ENCODE peak calls at places on chromosome 1, in four cellular contexts. One of them, this sample, is unnamed.

GRCh38 chr1:93114403-93114802 is 35.3 kb downstream of the MTF2 start:
- DNase-seq in HCT116: no peak
- DNase-seq in body of pancreas: no peak
- DNase-seq in naive thymus-derived CD4-positive, alpha-beta T cell: no peak
- DNase-seq in this sample: no peak

GRCh38 chr1:226002667-226003501 is 3.7 kb upstream of the SDE2 start:
- DNase-seq in HCT116: peak; percentile 46
- DNase-seq in body of pancreas: peak; percentile 32
- DNase-seq in naive thymus-derived CD4-positive, alpha-beta T cell: no peak
- DNase-seq in this sample: no peak

GRCh38 chr1:96183928-96184327 is 537.7 kb upstream of the PTBP2 start:
- DNase-seq in HCT116: no peak
- DNase-seq in body of pancreas: no peak
- DNase-seq in naive thymus-derived CD4-positive, alpha-beta T cell: no peak
- DNase-seq in this sample: no peak

GRCh38 chr1:171664976-171665375 is 12.5 kb upstream of the MYOC start:
- DNase-seq in HCT116: no peak
- DNase-seq in body of pancreas: no peak
- DNase-seq in naive thymus-derived CD4-positive, alpha-beta T cell: no peak
- DNase-seq in this sample: no peak

GRCh38 chr1:37403166-37403565 is 71.2 kb upstream of the ZC3H12A start:
- DNase-seq in HCT116: no peak
- DNase-seq in body of pancreas: no peak
- DNase-seq in naive thymus-derived CD4-positive, alpha-beta T cell: no peak
- DNase-seq in this sample: no peak

GRCh38 chr1:11466416-11466815 is 12.5 kb upstream of the DISP3 start:
- DNase-seq in HCT116: no peak
- DNase-seq in body of pancreas: no peak
- DNase-seq in naive thymus-derived CD4-positive, alpha-beta T cell: no peak
- DNase-seq in this sample: no peak

GRCh38 chr1:162823771-162824525 is 33.4 kb downstream of the HSD17B7 start:
- DNase-seq in HCT116: no peak
- DNase-seq in body of pancreas: no peak
- DNase-seq in naive thymus-derived CD4-positive, alpha-beta T cell: no peak
- DNase-seq in this sample: no peak

GRCh38 chr1:15951341-15952153 is 24.4 kb downstream of the ZBTB17 start:
- DNase-seq in HCT116: no peak
- DNase-seq in body of pancreas: peak; percentile 11
- DNase-seq in naive thymus-derived CD4-positive, alpha-beta T cell: no peak
- DNase-seq in this sample: no peak

GRCh38 chr1:85681087-85681486 is 27.1 kb downstream of the ZNHIT6 start:
- DNase-seq in HCT116: no peak
- DNase-seq in body of pancreas: no peak
- DNase-seq in naive thymus-derived CD4-positive, alpha-beta T cell: no peak
- DNase-seq in this sample: no peak

GRCh38 chr1:173429517-173430477 is 47.3 kb upstream of the PRDX6 start:
- DNase-seq in HCT116: peak; percentile 40
- DNase-seq in body of pancreas: peak; percentile 85
- DNase-seq in naive thymus-derived CD4-positive, alpha-beta T cell: peak; percentile 56
- DNase-seq in this sample: peak; percentile 59

DNA sequence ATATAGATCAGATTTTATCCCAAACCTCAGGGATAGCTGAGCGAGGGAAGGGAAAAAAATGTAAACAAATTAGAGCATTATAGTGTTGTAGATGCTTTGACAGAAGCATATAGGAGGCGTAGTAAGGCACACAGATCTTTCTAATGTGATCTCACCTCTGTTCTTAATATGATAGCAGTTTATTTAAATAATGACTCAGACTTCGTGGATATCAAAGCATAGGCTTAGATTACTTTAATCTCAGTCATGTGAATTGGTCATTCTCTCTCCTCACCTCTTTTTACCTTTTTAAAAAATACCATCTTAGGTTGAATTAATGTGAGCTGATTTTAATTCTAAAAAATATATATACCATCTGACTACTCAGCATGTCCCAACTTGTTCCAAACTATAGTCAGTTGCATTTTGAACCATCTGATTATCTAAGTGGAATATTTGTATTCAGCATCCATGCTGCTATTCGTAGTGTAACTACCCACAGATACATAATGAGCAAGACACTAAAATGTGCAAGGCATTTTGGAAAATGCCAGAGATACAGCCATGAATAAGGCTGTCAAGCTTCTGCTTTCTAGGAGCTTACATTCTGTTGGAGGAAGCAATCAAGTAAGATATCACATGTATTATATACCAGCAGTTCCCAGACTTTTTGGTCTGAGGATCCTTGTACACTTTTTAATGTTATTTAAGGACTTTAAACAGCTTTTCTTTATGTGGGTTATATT is 76.7 kb downstream of the OSBPL9 start:
- DNase-seq in HCT116: no peak
- DNase-seq in body of pancreas: no peak
- DNase-seq in naive thymus-derived CD4-positive, alpha-beta T cell: no peak
- DNase-seq in this sample: no peak
- H3K4me3 ChIP-seq in HCT116: no peak overlapping the region
- H3K4me3 ChIP-seq in body of pancreas: no peak overlapping the region
- H3K4me3 ChIP-seq in naive thymus-derived CD4-positive, alpha-beta T cell: no peak overlapping the region
- H3K4me3 ChIP-seq in this sample: no peak overlapping the region

GRCh38 chr1:17561561-17561985 is 22.1 kb downstream of the ARHGEF10L start:
- DNase-seq in HCT116: no peak
- DNase-seq in body of pancreas: peak; percentile 78
- DNase-seq in naive thymus-derived CD4-positive, alpha-beta T cell: no peak
- DNase-seq in this sample: no peak

GRCh38 chr1:17562375-17562774 is 22.9 kb downstream of the ARHGEF10L start:
- DNase-seq in HCT116: no peak
- DNase-seq in body of pancreas: no peak
- DNase-seq in naive thymus-derived CD4-positive, alpha-beta T cell: no peak
- DNase-seq in this sample: no peak

GRCh38 chr1:17558954-17559617 is 19.6 kb downstream of the ARHGEF10L start:
- DNase-seq in HCT116: no peak
- DNase-seq in body of pancreas: no peak
- DNase-seq in naive thymus-derived CD4-positive, alpha-beta T cell: no peak
- DNase-seq in this sample: no peak

GRCh38 chr1:17559618-17560419 is 20.3 kb downstream of the ARHGEF10L start:
- DNase-seq in HCT116: no peak
- DNase-seq in body of pancreas: peak; percentile 66
- DNase-seq in naive thymus-derived CD4-positive, alpha-beta T cell: no peak
- DNase-seq in this sample: no peak

DNA sequence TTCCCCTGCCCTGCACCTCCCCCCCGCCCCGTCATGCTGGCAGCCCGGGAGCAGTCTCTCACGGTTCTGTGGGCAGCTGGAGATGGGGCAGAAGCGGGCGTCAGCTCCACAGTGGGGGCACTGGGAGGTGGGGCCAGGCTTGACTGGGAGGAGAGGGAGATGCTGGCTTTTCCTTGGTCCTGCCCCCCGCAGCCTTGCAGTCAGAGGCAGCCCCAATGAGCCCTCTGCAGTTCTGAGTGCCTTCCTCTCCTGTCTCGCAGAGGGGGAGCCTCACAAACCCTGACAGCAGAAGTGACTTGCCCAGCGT is 21.7 kb downstream of the ARHGEF10L start:
- DNase-seq in HCT116: no peak
- DNase-seq in body of pancreas: no peak
- DNase-seq in naive thymus-derived CD4-positive, alpha-beta T cell: no peak
- DNase-seq in this sample: no peak
- H3K4me1 ChIP-seq in HCT116: peaks cover 40% of the 10 kb centered on the region
- H3K4me1 ChIP-seq in body of pancreas: peaks cover 80% of the 10 kb centered on the region
- H3K4me1 ChIP-seq in naive thymus-derived CD4-positive, alpha-beta T cell: no peaks in the 10 kb centered on the region
- H3K4me1 ChIP-seq in this sample: no peaks in the 10 kb centered on the region

DNA sequence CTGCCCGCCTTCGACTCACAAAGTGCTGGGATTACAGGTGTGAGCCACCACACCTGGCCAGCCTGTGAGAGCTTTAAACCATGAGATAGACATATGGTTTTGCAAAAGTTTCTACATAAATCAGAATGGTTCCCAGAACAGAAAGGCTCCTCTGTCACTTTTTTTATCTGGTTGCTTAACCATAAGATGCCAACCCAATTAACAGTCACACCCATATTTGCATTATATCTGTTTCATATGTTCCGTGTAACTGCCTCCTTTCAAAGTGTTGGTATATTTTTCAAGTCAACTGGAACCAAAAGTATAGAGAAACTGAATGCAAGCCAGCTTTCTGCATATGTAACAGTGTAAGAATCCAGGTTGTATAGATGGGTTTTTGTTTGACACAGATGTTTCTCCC is 23.7 kb upstream of the RCC1 start:
- DNase-seq in HCT116: no peak
- DNase-seq in body of pancreas: no peak
- DNase-seq in naive thymus-derived CD4-positive, alpha-beta T cell: no peak
- DNase-seq in this sample: no peak
- H3K36me3 ChIP-seq in HCT116: peaks cover 12% of the 10 kb centered on the region
- H3K36me3 ChIP-seq in body of pancreas: peaks cover 16% of the 10 kb centered on the region
- H3K36me3 ChIP-seq in naive thymus-derived CD4-positive, alpha-beta T cell: no peaks in the 10 kb centered on the region
- H3K36me3 ChIP-seq in this sample: peaks cover 36% of the 10 kb centered on the region

GRCh38 chr1:224767031-224767430 is 150.9 kb downstream of the CNIH3 start:
- DNase-seq in HCT116: no peak
- DNase-seq in body of pancreas: no peak
- DNase-seq in naive thymus-derived CD4-positive, alpha-beta T cell: no peak
- DNase-seq in this sample: no peak

GRCh38 chr1:224762701-224763100 is 146.6 kb downstream of the CNIH3 start:
- DNase-seq in HCT116: no peak
- DNase-seq in body of pancreas: no peak
- DNase-seq in naive thymus-derived CD4-positive, alpha-beta T cell: no peak
- DNase-seq in this sample: no peak

GRCh38 chr1:224768971-224769370 is 152.9 kb downstream of the CNIH3 start:
- DNase-seq in HCT116: no peak
- DNase-seq in body of pancreas: no peak
- DNase-seq in naive thymus-derived CD4-positive, alpha-beta T cell: no peak
- DNase-seq in this sample: no peak

GRCh38 chr1:224763126-224763764 is 147.1 kb downstream of the CNIH3 start:
- DNase-seq in HCT116: no peak
- DNase-seq in body of pancreas: no peak
- DNase-seq in naive thymus-derived CD4-positive, alpha-beta T cell: no peak
- DNase-seq in this sample: no peak

GRCh38 chr1:224766266-224766665 is 150.1 kb downstream of the CNIH3 start:
- DNase-seq in HCT116: no peak
- DNase-seq in body of pancreas: no peak
- DNase-seq in naive thymus-derived CD4-positive, alpha-beta T cell: no peak
- DNase-seq in this sample: no peak
- H3K4me3 ChIP-seq in HCT116: no peak overlapping the region
- H3K4me3 ChIP-seq in body of pancreas: no peak overlapping the region
- H3K4me3 ChIP-seq in naive thymus-derived CD4-positive, alpha-beta T cell: no peak overlapping the region
- H3K4me3 ChIP-seq in this sample: no peak overlapping the region

DNA sequence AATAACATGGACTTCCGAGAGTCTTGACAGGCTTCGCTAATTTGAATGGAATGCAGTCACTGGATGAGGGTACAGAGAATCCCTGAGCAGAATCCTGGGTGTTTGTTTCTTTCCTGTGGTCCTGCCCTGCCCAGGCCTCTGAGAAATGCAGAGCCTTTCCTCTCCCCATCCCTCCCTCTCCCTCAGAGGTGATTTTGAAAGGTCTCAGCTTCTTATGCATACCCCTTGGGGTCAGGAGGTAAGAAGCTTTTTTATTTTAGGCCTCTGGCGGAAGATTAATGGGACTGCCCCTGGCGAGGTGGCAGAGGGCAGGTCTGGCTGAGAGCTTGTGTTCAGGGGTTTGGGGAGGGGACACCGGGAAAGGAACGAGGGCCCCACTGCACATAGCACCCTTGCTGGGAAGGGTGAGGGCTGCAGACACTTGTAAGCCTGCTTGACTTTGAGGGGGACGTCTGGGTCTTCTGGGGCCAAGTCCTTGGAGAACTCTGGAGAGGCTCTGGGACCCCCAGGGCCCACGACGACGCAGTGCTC is 116.5 kb upstream of the SLC45A1 start:
- DNase-seq in HCT116: no peak
- DNase-seq in body of pancreas: no peak
- DNase-seq in naive thymus-derived CD4-positive, alpha-beta T cell: no peak
- DNase-seq in this sample: no peak
- H3K4me1 ChIP-seq in HCT116: peaks cover 98% of the 10 kb centered on the region
- H3K4me1 ChIP-seq in body of pancreas: peaks cover 29% of the 10 kb centered on the region
- H3K4me1 ChIP-seq in naive thymus-derived CD4-positive, alpha-beta T cell: no peaks in the 10 kb centered on the region
- H3K4me1 ChIP-seq in this sample: peaks cover 8% of the 10 kb centered on the region

DNA sequence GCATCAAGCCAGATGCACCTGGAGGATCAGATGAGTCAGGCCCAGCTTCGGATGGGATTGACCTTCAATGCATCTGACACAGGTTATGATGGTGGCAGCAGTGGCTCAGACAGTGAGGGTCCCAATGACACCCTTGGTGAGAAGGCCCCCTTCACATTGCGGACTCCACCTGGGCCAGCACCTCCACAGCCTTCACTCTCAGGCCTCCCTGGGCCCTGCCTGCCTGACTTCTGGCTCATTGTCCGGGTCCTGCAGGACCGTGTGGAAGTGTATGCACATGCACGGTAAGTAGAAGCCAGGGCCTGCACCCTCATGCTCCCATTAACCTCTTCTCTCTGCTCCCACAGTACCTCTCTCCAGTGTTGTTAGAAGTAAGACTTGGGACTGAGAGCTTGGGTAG is 20.8 kb downstream of the HYI start:
- DNase-seq in HCT116: no peak
- DNase-seq in body of pancreas: peak; percentile 6
- DNase-seq in naive thymus-derived CD4-positive, alpha-beta T cell: no peak
- DNase-seq in this sample: no peak
- H3K36me3 ChIP-seq in HCT116: peaks cover 11% of the 10 kb centered on the region
- H3K36me3 ChIP-seq in body of pancreas: peaks cover 51% of the 10 kb centered on the region
- H3K36me3 ChIP-seq in naive thymus-derived CD4-positive, alpha-beta T cell: peaks cover 12% of the 10 kb centered on the region
- H3K36me3 ChIP-seq in this sample: peaks cover 59% of the 10 kb centered on the region

GRCh38 chr1:232965124-232965911 is 14.9 kb downstream of the NTPCR start:
- DNase-seq in HCT116: no peak
- DNase-seq in body of pancreas: no peak
- DNase-seq in naive thymus-derived CD4-positive, alpha-beta T cell: no peak
- DNase-seq in this sample: no peak
- H3K4me3 ChIP-seq in HCT116: no peak overlapping the region
- H3K4me3 ChIP-seq in body of pancreas: no peak overlapping the region
- H3K4me3 ChIP-seq in naive thymus-derived CD4-positive, alpha-beta T cell: no peak overlapping the region
- H3K4me3 ChIP-seq in this sample: no peak overlapping the region

GRCh38 chr1:167661527-167662436 is 31.8 kb downstream of the RCSD1 start:
- DNase-seq in HCT116: no peak
- DNase-seq in body of pancreas: no peak
- DNase-seq in naive thymus-derived CD4-positive, alpha-beta T cell: no peak
- DNase-seq in this sample: no peak
- H3K4me1 ChIP-seq in HCT116: peaks cover 22% of the 10 kb centered on the region
- H3K4me1 ChIP-seq in body of pancreas: no peaks in the 10 kb centered on the region
- H3K4me1 ChIP-seq in naive thymus-derived CD4-positive, alpha-beta T cell: peaks cover 19% of the 10 kb centered on the region
- H3K4me1 ChIP-seq in this sample: peaks cover 97% of the 10 kb centered on the region

DNA sequence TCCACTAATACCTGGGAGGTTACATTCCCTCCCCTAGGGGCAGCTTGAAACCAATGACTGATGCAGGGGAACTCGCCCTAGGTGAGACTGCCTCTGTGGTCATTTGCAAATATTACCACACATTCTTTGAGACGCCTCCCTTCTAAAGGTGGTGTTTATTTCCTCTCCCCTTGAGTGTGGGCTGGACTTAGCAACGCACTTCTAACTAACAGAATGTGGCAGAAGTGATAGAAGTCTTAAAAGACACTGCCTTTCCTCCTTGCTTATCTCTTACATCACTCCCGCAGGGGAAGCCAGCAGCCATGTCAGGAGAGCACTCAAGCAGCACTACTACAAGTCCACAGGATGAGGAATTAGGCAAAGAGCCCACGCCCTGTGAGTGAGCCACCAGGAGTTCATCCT is 14.7 kb upstream of the MATN1 start:
- DNase-seq in HCT116: no peak
- DNase-seq in body of pancreas: no peak
- DNase-seq in naive thymus-derived CD4-positive, alpha-beta T cell: no peak
- DNase-seq in this sample: no peak
- H3K36me3 ChIP-seq in HCT116: no peaks in the 10 kb centered on the region
- H3K36me3 ChIP-seq in body of pancreas: no peaks in the 10 kb centered on the region
- H3K36me3 ChIP-seq in naive thymus-derived CD4-positive, alpha-beta T cell: peaks cover 69% of the 10 kb centered on the region
- H3K36me3 ChIP-seq in this sample: peaks cover 97% of the 10 kb centered on the region